ENCODE peak calls at places on chromosomes 1 and 21, in five cellular contexts. G is RKO, P is A549, E is brain microvascular endothelial cell, W is NB4. L is an unnamed sample.

GRCh38 chr1:97668945-97669344 is 251.9 kb downstream of the DPYD start:
- DNase-seq in P (peak), E (peak), G (peak), W (peak), L (no peak)

GRCh38 chr1:183840140-183840539 is 35.2 kb downstream of the RGL1 start:
- DNase-seq in W (no peak), G (no peak), E (peak), P (no peak), L (no peak)

GRCh38 chr1:237503292-237503691 is 387.4 kb downstream of the ZP4 start:
- DNase-seq in W (no peak), G (no peak), P (no peak), E (no peak), L (no peak)

GRCh38 chr1:174812656-174813055 is 187.1 kb upstream of the CACYBP start:
- DNase-seq in E (peak), G (no peak), P (no peak), W (no peak), L (no peak)

GRCh38 chr1:200619894-200620272 is 668 bp downstream of the KIF14 start:
- DNase-seq in G (peak), W (no peak), P (no peak), E (no peak), L (no peak)

GRCh38 chr1:46817814-46818213 is 19.0 kb downstream of the CYP4B1 start:
- DNase-seq in P (no peak), G (no peak), W (no peak), E (no peak), L (no peak)

GRCh38 chr21:46100426-46100825 is 2.5 kb downstream of the COL6A2 start:
- DNase-seq in P (no peak), E (no peak), G (no peak), W (no peak), L (no peak)

GRCh38 chr1:229641306-229641705 is 15.3 kb downstream of the URB2 start:
- DNase-seq in G (no peak), W (no peak), P (no peak), E (no peak), L (no peak)

GRCh38 chr1:19811206-19811851 is 3.8 kb downstream of the RNF186 start:
- DNase-seq in G (no peak), E (peak), P (peak), W (peak), L (peak)

GRCh38 chr21:35096959-35097358 is 47.9 kb upstream of the RUNX1 start:
- DNase-seq in E (no peak), P (no peak), W (no peak), G (no peak), L (no peak)

GRCh38 chr1:66690666-66691381 is 61.4 kb upstream of the DYNLT5 start:
- DNase-seq in P (no peak), W (no peak), E (no peak), G (no peak), L (no peak)

GRCh38 chr1:155205969-155206593 is 1.6 kb downstream of the THBS3 start:
- DNase-seq in E (no peak), G (no peak), P (no peak), W (no peak), L (no peak)

GRCh38 chr21:26007911-26008579 is 162.5 kb downstream of the APP start:
- DNase-seq in P (no peak), E (no peak), G (no peak), W (no peak), L (no peak)

GRCh38 chr1:245872475-245872874 is 634.6 kb downstream of the SMYD3 start:
- DNase-seq in P (no peak), E (no peak), G (no peak), W (no peak), L (no peak)

GRCh38 chr1:227893696-227894305 is 53.9 kb downstream of the WNT9A start:
- DNase-seq in P (no peak), E (no peak), G (no peak), W (no peak), L (no peak)

GRCh38 chr1:246005067-246005466 is 502.0 kb downstream of the SMYD3 start:
- DNase-seq in P (no peak), G (no peak), E (peak), W (peak), L (no peak)

GRCh38 chr1:22045604-22046228 is 6.8 kb upstream of the CDC42 start:
- DNase-seq in W (no peak), P (no peak), E (peak), G (no peak), L (no peak)

GRCh38 chr1:238499036-238499435 is 608.3 kb upstream of the ZP4 start:
- DNase-seq in W (no peak), E (no peak), G (no peak), P (no peak), L (no peak)

GRCh38 chr1:14598498-14599172 is at the start of gene KAZN:
- DNase-seq in P (no peak), E (no peak), G (no peak), W (no peak), L (peak)

GRCh38 chr1:174785506-174785905 is 214.2 kb upstream of the CACYBP start:
- DNase-seq in G (no peak), W (no peak), E (no peak), P (no peak), L (no peak)